ENCODE peak calls at places on chromosomes 7 and 10, in eight cellular contexts. One of them, this sample, is unnamed.
A peak's percentile ranks its signal among the peaks of the same experiment; 100 is the strongest.

GRCh38 chr10:21417172-21417712 is 108.2 kb downstream of the SKIDA1 start:
- DNase-seq in fibroblast of lung: no peak
- DNase-seq in brain microvascular endothelial cell: no peak
- DNase-seq in upper lobe of right lung: no peak
- DNase-seq in cardiac fibroblast: no peak
- DNase-seq in hepatocyte: no peak
- DNase-seq in heart left ventricle: no peak
- DNase-seq in neural progenitor cell: no peak
- DNase-seq in this sample: no peak

GRCh38 chr7:149027560-149028345 is 552 bp downstream of the PDIA4 start:
- DNase-seq in fibroblast of lung: peak; percentile 33
- DNase-seq in brain microvascular endothelial cell: no peak
- DNase-seq in upper lobe of right lung: no peak
- DNase-seq in cardiac fibroblast: peak; percentile 27
- DNase-seq in hepatocyte: peak; percentile 35
- DNase-seq in heart left ventricle: no peak
- DNase-seq in neural progenitor cell: no peak
- DNase-seq in this sample: peak; percentile 29

GRCh38 chr7:27593226-27593625 is 69.5 kb downstream of the HIBADH start:
- DNase-seq in fibroblast of lung: peak; percentile 14
- DNase-seq in brain microvascular endothelial cell: no peak
- DNase-seq in upper lobe of right lung: no peak
- DNase-seq in cardiac fibroblast: peak; percentile 46
- DNase-seq in hepatocyte: no peak
- DNase-seq in heart left ventricle: no peak
- DNase-seq in neural progenitor cell: no peak
- DNase-seq in this sample: no peak

GRCh38 chr7:47678641-47679380 is 96.9 kb upstream of the TNS3 start:
- DNase-seq in fibroblast of lung: no peak
- DNase-seq in brain microvascular endothelial cell: no peak
- DNase-seq in upper lobe of right lung: no peak
- DNase-seq in cardiac fibroblast: no peak
- DNase-seq in hepatocyte: no peak
- DNase-seq in heart left ventricle: no peak
- DNase-seq in neural progenitor cell: no peak
- DNase-seq in this sample: no peak

GRCh38 chr7:135757719-135758411 is 9.3 kb upstream of the FAM180A start:
- DNase-seq in fibroblast of lung: peak; percentile 52
- DNase-seq in brain microvascular endothelial cell: no peak
- DNase-seq in upper lobe of right lung: no peak
- DNase-seq in cardiac fibroblast: peak; percentile 80
- DNase-seq in hepatocyte: no peak
- DNase-seq in heart left ventricle: peak; percentile 59
- DNase-seq in neural progenitor cell: no peak
- DNase-seq in this sample: peak; percentile 95

GRCh38 chr10:62095341-62096071 is 173.1 kb downstream of the RTKN2 start:
- DNase-seq in fibroblast of lung: peak; percentile 89
- DNase-seq in brain microvascular endothelial cell: no peak
- DNase-seq in upper lobe of right lung: no peak
- DNase-seq in cardiac fibroblast: peak; percentile 91
- DNase-seq in hepatocyte: no peak
- DNase-seq in heart left ventricle: no peak
- DNase-seq in neural progenitor cell: peak; percentile 19
- DNase-seq in this sample: peak; percentile 95

GRCh38 chr7:137869260-137869659 is 22.5 kb upstream of the DGKI start:
- DNase-seq in fibroblast of lung: no peak
- DNase-seq in brain microvascular endothelial cell: no peak
- DNase-seq in upper lobe of right lung: no peak
- DNase-seq in cardiac fibroblast: no peak
- DNase-seq in hepatocyte: no peak
- DNase-seq in heart left ventricle: no peak
- DNase-seq in neural progenitor cell: no peak
- DNase-seq in this sample: no peak

GRCh38 chr10:25761937-25762336 is 172.1 kb upstream of the MYO3A start:
- DNase-seq in fibroblast of lung: no peak
- DNase-seq in brain microvascular endothelial cell: no peak
- DNase-seq in upper lobe of right lung: no peak
- DNase-seq in cardiac fibroblast: no peak
- DNase-seq in hepatocyte: no peak
- DNase-seq in heart left ventricle: no peak
- DNase-seq in neural progenitor cell: no peak
- DNase-seq in this sample: no peak

GRCh38 chr10:34341473-34341872 is 473.6 kb downstream of the PARD3 start:
- DNase-seq in fibroblast of lung: no peak
- DNase-seq in brain microvascular endothelial cell: no peak
- DNase-seq in upper lobe of right lung: no peak
- DNase-seq in cardiac fibroblast: peak; percentile 71
- DNase-seq in hepatocyte: no peak
- DNase-seq in heart left ventricle: no peak
- DNase-seq in neural progenitor cell: no peak
- DNase-seq in this sample: peak; percentile 33

GRCh38 chr7:326273-326672 is 36.3 kb downstream of the FOXL3 start:
- DNase-seq in fibroblast of lung: no peak
- DNase-seq in brain microvascular endothelial cell: no peak
- DNase-seq in upper lobe of right lung: no peak
- DNase-seq in cardiac fibroblast: no peak
- DNase-seq in hepatocyte: no peak
- DNase-seq in heart left ventricle: peak; percentile 9
- DNase-seq in neural progenitor cell: no peak
- DNase-seq in this sample: no peak

GRCh38 chr10:120005408-120006280 is 113.1 kb downstream of the SEC23IP start:
- DNase-seq in fibroblast of lung: no peak
- DNase-seq in brain microvascular endothelial cell: no peak
- DNase-seq in upper lobe of right lung: no peak
- DNase-seq in cardiac fibroblast: no peak
- DNase-seq in hepatocyte: no peak
- DNase-seq in heart left ventricle: no peak
- DNase-seq in neural progenitor cell: peak; percentile 43
- DNase-seq in this sample: no peak

GRCh38 chr10:110190170-110190569 is 17.2 kb upstream of the MXI1 start:
- DNase-seq in fibroblast of lung: no peak
- DNase-seq in brain microvascular endothelial cell: no peak
- DNase-seq in upper lobe of right lung: no peak
- DNase-seq in cardiac fibroblast: no peak
- DNase-seq in hepatocyte: no peak
- DNase-seq in heart left ventricle: no peak
- DNase-seq in neural progenitor cell: no peak
- DNase-seq in this sample: no peak

GRCh38 chr10:71982269-71983178 is 18.3 kb downstream of the CHST3 start:
- DNase-seq in fibroblast of lung: no peak
- DNase-seq in brain microvascular endothelial cell: no peak
- DNase-seq in upper lobe of right lung: no peak
- DNase-seq in cardiac fibroblast: no peak
- DNase-seq in hepatocyte: no peak
- DNase-seq in heart left ventricle: no peak
- DNase-seq in neural progenitor cell: no peak
- DNase-seq in this sample: no peak

GRCh38 chr7:73831656-73832579 is 1.1 kb downstream of the CLDN4 start:
- DNase-seq in fibroblast of lung: no peak
- DNase-seq in brain microvascular endothelial cell: no peak
- DNase-seq in upper lobe of right lung: peak; percentile 94
- DNase-seq in cardiac fibroblast: no peak
- DNase-seq in hepatocyte: peak; percentile 80
- DNase-seq in heart left ventricle: no peak
- DNase-seq in neural progenitor cell: peak; percentile 37
- DNase-seq in this sample: no peak

GRCh38 chr7:28533267-28533666 is 120.9 kb downstream of the CREB5 start:
- DNase-seq in fibroblast of lung: no peak
- DNase-seq in brain microvascular endothelial cell: no peak
- DNase-seq in upper lobe of right lung: no peak
- DNase-seq in cardiac fibroblast: no peak
- DNase-seq in hepatocyte: no peak
- DNase-seq in heart left ventricle: no peak
- DNase-seq in neural progenitor cell: no peak
- DNase-seq in this sample: no peak

GRCh38 chr7:34748244-34749039 is 90.4 kb downstream of the NPSR1 start:
- DNase-seq in fibroblast of lung: peak; percentile 38
- DNase-seq in brain microvascular endothelial cell: peak; percentile 64
- DNase-seq in upper lobe of right lung: peak; percentile 90
- DNase-seq in cardiac fibroblast: peak; percentile 72
- DNase-seq in hepatocyte: peak; percentile 81
- DNase-seq in heart left ventricle: peak; percentile 79
- DNase-seq in neural progenitor cell: no peak
- DNase-seq in this sample: peak; percentile 87

GRCh38 chr7:34750209-34750608 is 92.2 kb downstream of the NPSR1 start:
- DNase-seq in fibroblast of lung: no peak
- DNase-seq in brain microvascular endothelial cell: no peak
- DNase-seq in upper lobe of right lung: no peak
- DNase-seq in cardiac fibroblast: no peak
- DNase-seq in hepatocyte: no peak
- DNase-seq in heart left ventricle: no peak
- DNase-seq in neural progenitor cell: no peak
- DNase-seq in this sample: no peak

GRCh38 chr7:34750636-34751035 is 92.6 kb downstream of the NPSR1 start:
- DNase-seq in fibroblast of lung: no peak
- DNase-seq in brain microvascular endothelial cell: no peak
- DNase-seq in upper lobe of right lung: no peak
- DNase-seq in cardiac fibroblast: no peak
- DNase-seq in hepatocyte: no peak
- DNase-seq in heart left ventricle: no peak
- DNase-seq in neural progenitor cell: no peak
- DNase-seq in this sample: no peak

GRCh38 chr7:34747176-34747781 is 89.3 kb downstream of the NPSR1 start:
- DNase-seq in fibroblast of lung: no peak
- DNase-seq in brain microvascular endothelial cell: no peak
- DNase-seq in upper lobe of right lung: no peak
- DNase-seq in cardiac fibroblast: no peak
- DNase-seq in hepatocyte: no peak
- DNase-seq in heart left ventricle: no peak
- DNase-seq in neural progenitor cell: no peak
- DNase-seq in this sample: no peak

GRCh38 chr7:34747842-34748241 is 89.8 kb downstream of the NPSR1 start:
- DNase-seq in fibroblast of lung: no peak
- DNase-seq in brain microvascular endothelial cell: no peak
- DNase-seq in upper lobe of right lung: no peak
- DNase-seq in cardiac fibroblast: no peak
- DNase-seq in hepatocyte: peak; percentile 26
- DNase-seq in heart left ventricle: no peak
- DNase-seq in neural progenitor cell: no peak
- DNase-seq in this sample: no peak
- H3K4me3 ChIP-seq in fibroblast of lung: no peak overlapping the region
- H3K4me3 ChIP-seq in brain microvascular endothelial cell: no peak overlapping the region
- H3K4me3 ChIP-seq in upper lobe of right lung: no peak overlapping the region
- H3K4me3 ChIP-seq in cardiac fibroblast: no peak overlapping the region
- H3K4me3 ChIP-seq in hepatocyte: no peak overlapping the region
- H3K4me3 ChIP-seq in heart left ventricle: no peak overlapping the region
- H3K4me3 ChIP-seq in neural progenitor cell: no peak overlapping the region
- H3K4me3 ChIP-seq in this sample: no peak overlapping the region

GRCh38 chr10:77504870-77505257 is 132.7 kb downstream of the KCNMA1 start:
- DNase-seq in fibroblast of lung: no peak
- DNase-seq in brain microvascular endothelial cell: peak; percentile 18
- DNase-seq in upper lobe of right lung: no peak
- DNase-seq in cardiac fibroblast: peak; percentile 48
- DNase-seq in hepatocyte: peak; percentile 71
- DNase-seq in heart left ventricle: no peak
- DNase-seq in neural progenitor cell: no peak
- DNase-seq in this sample: no peak
- TF ChIP-seq CTCF in fibroblast of lung: no peak
- TF ChIP-seq CTCF in brain microvascular endothelial cell: peak; percentile 26
- TF ChIP-seq CTCF in upper lobe of right lung: no peak
- TF ChIP-seq CTCF in cardiac fibroblast: no peak
- TF ChIP-seq CTCF in hepatocyte: peak; percentile 16
- TF ChIP-seq CTCF in heart left ventricle: no peak
- TF ChIP-seq CTCF in neural progenitor cell: no peak
- TF ChIP-seq CTCF in this sample: peak; percentile 4

GRCh38 chr7:44881066-44881600 is 4.2 kb downstream of the PURB start:
- DNase-seq in fibroblast of lung: no peak
- DNase-seq in brain microvascular endothelial cell: no peak
- DNase-seq in upper lobe of right lung: no peak
- DNase-seq in cardiac fibroblast: peak; percentile 40
- DNase-seq in hepatocyte: no peak
- DNase-seq in heart left ventricle: no peak
- DNase-seq in neural progenitor cell: no peak
- DNase-seq in this sample: no peak
- H3K4me3 ChIP-seq in fibroblast of lung: peak overlapping the region; percentile 67
- H3K4me3 ChIP-seq in brain microvascular endothelial cell: peak overlapping the region; percentile 78
- H3K4me3 ChIP-seq in upper lobe of right lung: peak overlapping the region; percentile 94
- H3K4me3 ChIP-seq in cardiac fibroblast: no peak overlapping the region
- H3K4me3 ChIP-seq in hepatocyte: peak overlapping the region; percentile 17
- H3K4me3 ChIP-seq in heart left ventricle: peak overlapping the region; percentile 99
- H3K4me3 ChIP-seq in neural progenitor cell: peak overlapping the region; percentile 85
- H3K4me3 ChIP-seq in this sample: peak overlapping the region; percentile 83

GRCh38 chr7:23468721-23469149 is 1.6 kb downstream of the IGF2BP3 start:
- DNase-seq in fibroblast of lung: no peak
- DNase-seq in brain microvascular endothelial cell: no peak
- DNase-seq in upper lobe of right lung: no peak
- DNase-seq in cardiac fibroblast: peak; percentile 14
- DNase-seq in hepatocyte: peak; percentile 46
- DNase-seq in heart left ventricle: no peak
- DNase-seq in neural progenitor cell: peak; percentile 48
- DNase-seq in this sample: no peak

GRCh38 chr7:23469961-23470250 is 385 bp downstream of the IGF2BP3 start:
- DNase-seq in fibroblast of lung: no peak
- DNase-seq in brain microvascular endothelial cell: no peak
- DNase-seq in upper lobe of right lung: no peak
- DNase-seq in cardiac fibroblast: peak; percentile 33
- DNase-seq in hepatocyte: no peak
- DNase-seq in heart left ventricle: no peak
- DNase-seq in neural progenitor cell: peak; percentile 52
- DNase-seq in this sample: no peak

GRCh38 chr7:23467731-23468720 is 2.3 kb downstream of the IGF2BP3 start:
- DNase-seq in fibroblast of lung: peak; percentile 77
- DNase-seq in brain microvascular endothelial cell: no peak
- DNase-seq in upper lobe of right lung: no peak
- DNase-seq in cardiac fibroblast: peak; percentile 71
- DNase-seq in hepatocyte: peak; percentile 76
- DNase-seq in heart left ventricle: no peak
- DNase-seq in neural progenitor cell: peak; percentile 78
- DNase-seq in this sample: peak; percentile 36

GRCh38 chr7:23470290-23471089 is at the start of gene IGF2BP3:
- DNase-seq in fibroblast of lung: peak; percentile 98
- DNase-seq in brain microvascular endothelial cell: peak; percentile 95
- DNase-seq in upper lobe of right lung: no peak
- DNase-seq in cardiac fibroblast: peak; percentile 97
- DNase-seq in hepatocyte: peak; percentile 94
- DNase-seq in heart left ventricle: no peak
- DNase-seq in neural progenitor cell: peak; percentile 97
- DNase-seq in this sample: peak; percentile 80

DNA sequence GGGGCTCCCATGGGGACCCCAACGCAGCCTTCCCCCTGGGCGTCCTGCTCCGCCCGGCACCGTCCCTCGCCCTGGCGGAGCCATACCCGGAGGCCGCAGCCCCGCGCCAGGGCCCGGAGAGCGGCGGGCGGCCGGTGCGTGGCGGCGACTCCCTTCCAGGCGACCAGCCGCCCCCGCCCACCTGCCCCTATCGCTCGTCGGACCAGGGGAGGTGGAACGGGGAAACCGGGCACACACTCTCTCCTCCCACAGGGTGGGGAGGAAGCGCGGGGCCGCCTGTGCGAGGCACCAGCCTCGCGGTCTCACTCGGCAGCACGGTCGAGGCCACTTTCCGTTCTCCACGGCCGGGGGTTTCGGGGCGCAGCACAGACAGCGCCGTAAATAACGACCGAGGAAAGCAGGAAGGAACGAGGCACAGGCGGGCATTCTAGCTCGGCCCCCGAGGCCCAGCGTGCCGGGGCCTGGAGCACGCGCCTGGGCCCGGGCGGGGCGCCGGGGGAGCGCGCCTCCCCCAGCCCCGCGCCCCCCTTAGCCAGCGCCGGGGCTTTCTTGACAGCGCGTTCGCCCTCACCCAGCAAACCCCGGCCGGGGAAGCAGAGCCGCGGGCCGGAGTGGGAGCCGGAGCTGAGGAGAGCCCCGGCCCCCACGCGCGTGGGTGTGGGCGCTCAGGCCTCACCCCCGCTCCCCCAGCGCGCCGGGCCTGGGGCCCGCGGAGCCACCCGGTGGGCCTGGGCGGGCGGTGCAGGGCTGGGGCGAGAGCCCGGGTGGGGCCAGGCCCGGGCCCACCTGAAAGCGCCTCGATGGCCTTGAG is 936 bp downstream of the IGF2BP3 start:
- DNase-seq in fibroblast of lung: no peak
- DNase-seq in brain microvascular endothelial cell: no peak
- DNase-seq in upper lobe of right lung: no peak
- DNase-seq in cardiac fibroblast: peak; percentile 16
- DNase-seq in hepatocyte: peak; percentile 68
- DNase-seq in heart left ventricle: no peak
- DNase-seq in neural progenitor cell: peak; percentile 52
- DNase-seq in this sample: no peak
- TF ChIP-seq CTCF in fibroblast of lung: no peak
- TF ChIP-seq CTCF in brain microvascular endothelial cell: no peak
- TF ChIP-seq CTCF in upper lobe of right lung: no peak
- TF ChIP-seq CTCF in cardiac fibroblast: no peak
- TF ChIP-seq CTCF in hepatocyte: no peak
- TF ChIP-seq CTCF in heart left ventricle: no peak
- TF ChIP-seq CTCF in neural progenitor cell: peak; percentile 16
- TF ChIP-seq CTCF in this sample: no peak